ENCODE peak calls at places on chromosomes 13 and 19, in five cellular contexts. One of them, this sample, is unnamed.

GRCh38 chr19:5805465-5806132 is 732 bp downstream of the NRTN start:
- DNase-seq in stomach: peak
- DNase-seq in heart left ventricle: peak
- DNase-seq in GM06990: no peak
- DNase-seq in dorsolateral prefrontal cortex: no peak
- DNase-seq in this sample: peak

GRCh38 chr13:112729408-112729807 is 39.6 kb downstream of the ATP11A start:
- DNase-seq in heart left ventricle: peak
- DNase-seq in stomach: peak
- DNase-seq in GM06990: no peak
- DNase-seq in dorsolateral prefrontal cortex: no peak
- DNase-seq in this sample: no peak

GRCh38 chr13:20518652-20519051 is 7.0 kb downstream of the CRYL1 start:
- DNase-seq in stomach: no peak
- DNase-seq in heart left ventricle: no peak
- DNase-seq in dorsolateral prefrontal cortex: no peak
- DNase-seq in GM06990: no peak
- DNase-seq in this sample: no peak

GRCh38 chr13:112705286-112705685 is 15.4 kb downstream of the ATP11A start:
- DNase-seq in stomach: peak
- DNase-seq in heart left ventricle: no peak
- DNase-seq in GM06990: no peak
- DNase-seq in dorsolateral prefrontal cortex: no peak
- DNase-seq in this sample: no peak

GRCh38 chr13:89163081-89163480 is 1491.9 kb downstream of the SLITRK5 start:
- DNase-seq in heart left ventricle: no peak
- DNase-seq in dorsolateral prefrontal cortex: peak
- DNase-seq in GM06990: no peak
- DNase-seq in stomach: no peak
- DNase-seq in this sample: no peak

GRCh38 chr13:110114351-110114750 is 192.6 kb downstream of the COL4A1 start:
- DNase-seq in dorsolateral prefrontal cortex: no peak
- DNase-seq in GM06990: no peak
- DNase-seq in stomach: no peak
- DNase-seq in heart left ventricle: no peak
- DNase-seq in this sample: peak

GRCh38 chr13:52061587-52061986 is 37.1 kb downstream of the UTP14C start:
- DNase-seq in heart left ventricle: no peak
- DNase-seq in dorsolateral prefrontal cortex: no peak
- DNase-seq in stomach: no peak
- DNase-seq in GM06990: no peak
- DNase-seq in this sample: no peak

GRCh38 chr13:44132710-44133109 is 240.9 kb upstream of the SERP2 start:
- DNase-seq in GM06990: no peak
- DNase-seq in stomach: peak
- DNase-seq in heart left ventricle: peak
- DNase-seq in dorsolateral prefrontal cortex: no peak
- DNase-seq in this sample: peak

GRCh38 chr19:38734426-38735256 is 9.6 kb downstream of the CAPN12 start:
- DNase-seq in heart left ventricle: no peak
- DNase-seq in GM06990: peak
- DNase-seq in dorsolateral prefrontal cortex: no peak
- DNase-seq in stomach: peak
- DNase-seq in this sample: peak

GRCh38 chr19:39557791-39558622 is 18.0 kb upstream of the EID2 start:
- DNase-seq in stomach: no peak
- DNase-seq in GM06990: peak
- DNase-seq in dorsolateral prefrontal cortex: no peak
- DNase-seq in heart left ventricle: no peak
- DNase-seq in this sample: no peak

GRCh38 chr13:72255908-72256307 is 388.9 kb upstream of the DACH1 start:
- DNase-seq in GM06990: no peak
- DNase-seq in stomach: no peak
- DNase-seq in heart left ventricle: no peak
- DNase-seq in dorsolateral prefrontal cortex: no peak
- DNase-seq in this sample: peak

GRCh38 chr13:20397896-20398295 is 127.8 kb downstream of the CRYL1 start:
- DNase-seq in GM06990: no peak
- DNase-seq in heart left ventricle: no peak
- DNase-seq in dorsolateral prefrontal cortex: no peak
- DNase-seq in stomach: peak
- DNase-seq in this sample: no peak

GRCh38 chr13:99977334-99977911 is 4.2 kb upstream of the ZIC2 start:
- DNase-seq in dorsolateral prefrontal cortex: no peak
- DNase-seq in stomach: no peak
- DNase-seq in GM06990: no peak
- DNase-seq in heart left ventricle: no peak
- DNase-seq in this sample: no peak

GRCh38 chr19:34402074-34402600 is 2.1 kb upstream of the PDCD2L start:
- DNase-seq in heart left ventricle: no peak
- DNase-seq in dorsolateral prefrontal cortex: no peak
- DNase-seq in stomach: peak
- DNase-seq in GM06990: no peak
- DNase-seq in this sample: no peak

GRCh38 chr13:51826606-51827005 is 18.4 kb downstream of the TMEM272 start:
- DNase-seq in stomach: no peak
- DNase-seq in heart left ventricle: peak
- DNase-seq in dorsolateral prefrontal cortex: peak
- DNase-seq in GM06990: no peak
- DNase-seq in this sample: no peak

GRCh38 chr19:38028913-38029565 is 122.0 kb downstream of the SIPA1L3 start:
- DNase-seq in dorsolateral prefrontal cortex: no peak
- DNase-seq in stomach: no peak
- DNase-seq in heart left ventricle: no peak
- DNase-seq in GM06990: no peak
- DNase-seq in this sample: no peak

GRCh38 chr13:80117515-80117914 is 223.4 kb downstream of the SPRY2 start:
- DNase-seq in stomach: no peak
- DNase-seq in dorsolateral prefrontal cortex: no peak
- DNase-seq in GM06990: no peak
- DNase-seq in heart left ventricle: no peak
- DNase-seq in this sample: no peak

GRCh38 chr13:28497143-28497876 is 2.4 kb upstream of the FLT1 start:
- DNase-seq in dorsolateral prefrontal cortex: no peak
- DNase-seq in stomach: no peak
- DNase-seq in heart left ventricle: no peak
- DNase-seq in GM06990: no peak
- DNase-seq in this sample: no peak

GRCh38 chr19:4557186-4557970 is 2.1 kb downstream of the SEMA6B start:
- DNase-seq in dorsolateral prefrontal cortex: no peak
- DNase-seq in GM06990: no peak
- DNase-seq in stomach: no peak
- DNase-seq in heart left ventricle: no peak
- DNase-seq in this sample: no peak
- TF ChIP-seq CTCF in dorsolateral prefrontal cortex: no peak
- TF ChIP-seq CTCF in GM06990: peak
- TF ChIP-seq CTCF in stomach: no peak
- TF ChIP-seq CTCF in heart left ventricle: no peak
- TF ChIP-seq CTCF in this sample: no peak

GRCh38 chr13:73708393-73708985 is 425.7 kb downstream of the KLF12 start:
- DNase-seq in dorsolateral prefrontal cortex: peak
- DNase-seq in GM06990: peak
- DNase-seq in stomach: peak
- DNase-seq in heart left ventricle: no peak
- DNase-seq in this sample: peak
- TF ChIP-seq CTCF in dorsolateral prefrontal cortex: peak
- TF ChIP-seq CTCF in GM06990: peak
- TF ChIP-seq CTCF in stomach: peak
- TF ChIP-seq CTCF in heart left ventricle: peak
- TF ChIP-seq CTCF in this sample: peak

GRCh38 chr13:67075239-67075638 is 154.9 kb downstream of the PCDH9 start:
- DNase-seq in stomach: no peak
- DNase-seq in GM06990: no peak
- DNase-seq in dorsolateral prefrontal cortex: no peak
- DNase-seq in heart left ventricle: no peak
- DNase-seq in this sample: peak
- TF ChIP-seq CTCF in stomach: no peak
- TF ChIP-seq CTCF in GM06990: no peak
- TF ChIP-seq CTCF in dorsolateral prefrontal cortex: peak
- TF ChIP-seq CTCF in heart left ventricle: no peak
- TF ChIP-seq CTCF in this sample: peak

DNA sequence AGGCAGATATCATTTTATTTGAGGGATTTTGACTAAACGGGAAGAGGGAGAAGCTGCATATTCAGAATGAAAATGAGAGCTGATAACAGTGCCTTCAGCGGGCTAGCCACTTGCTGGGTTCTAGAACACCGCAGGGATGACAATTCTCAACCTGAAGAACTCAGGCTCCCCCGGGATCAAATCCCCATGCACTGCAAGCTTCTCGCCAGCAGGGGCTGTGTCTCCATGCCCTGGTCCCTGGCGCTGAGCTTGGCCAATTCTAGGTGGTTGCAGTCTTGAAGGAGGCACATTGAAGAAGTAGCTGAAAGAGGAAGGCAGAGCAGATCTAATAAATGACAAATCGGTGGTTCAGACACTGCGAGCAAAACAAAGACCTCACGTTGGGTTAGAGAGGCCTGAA is 128.7 kb downstream of the UQCRFS1 start:
- DNase-seq in heart left ventricle: no peak
- DNase-seq in GM06990: no peak
- DNase-seq in dorsolateral prefrontal cortex: no peak
- DNase-seq in stomach: no peak
- DNase-seq in this sample: peak
- TF ChIP-seq CTCF in heart left ventricle: no peak
- TF ChIP-seq CTCF in GM06990: peak
- TF ChIP-seq CTCF in dorsolateral prefrontal cortex: no peak
- TF ChIP-seq CTCF in stomach: no peak
- TF ChIP-seq CTCF in this sample: peak

GRCh38 chr13:85261757-85262346 is 537.4 kb downstream of the SLITRK6 start:
- DNase-seq in dorsolateral prefrontal cortex: no peak
- DNase-seq in GM06990: no peak
- DNase-seq in stomach: no peak
- DNase-seq in heart left ventricle: no peak
- DNase-seq in this sample: no peak
- TF ChIP-seq CTCF in dorsolateral prefrontal cortex: peak
- TF ChIP-seq CTCF in GM06990: no peak
- TF ChIP-seq CTCF in stomach: peak
- TF ChIP-seq CTCF in heart left ventricle: no peak
- TF ChIP-seq CTCF in this sample: peak

GRCh38 chr13:40813662-40814454 is 24.4 kb downstream of the SLC25A15 start:
- DNase-seq in dorsolateral prefrontal cortex: no peak
- DNase-seq in heart left ventricle: no peak
- DNase-seq in stomach: no peak
- DNase-seq in GM06990: peak
- DNase-seq in this sample: peak
- TF ChIP-seq CTCF in dorsolateral prefrontal cortex: no peak
- TF ChIP-seq CTCF in heart left ventricle: peak
- TF ChIP-seq CTCF in stomach: peak
- TF ChIP-seq CTCF in GM06990: peak
- TF ChIP-seq CTCF in this sample: peak

GRCh38 chr19:47414469-47414868 is 4.9 kb downstream of the MEIS3 start:
- DNase-seq in stomach: no peak
- DNase-seq in heart left ventricle: no peak
- DNase-seq in GM06990: no peak
- DNase-seq in dorsolateral prefrontal cortex: no peak
- DNase-seq in this sample: no peak
- TF ChIP-seq CTCF in stomach: no peak
- TF ChIP-seq CTCF in heart left ventricle: no peak
- TF ChIP-seq CTCF in GM06990: peak
- TF ChIP-seq CTCF in dorsolateral prefrontal cortex: no peak
- TF ChIP-seq CTCF in this sample: no peak

GRCh38 chr13:101545521-101545920 is 93.0 kb downstream of the ITGBL1 start:
- DNase-seq in stomach: no peak
- DNase-seq in GM06990: no peak
- DNase-seq in dorsolateral prefrontal cortex: no peak
- DNase-seq in heart left ventricle: no peak
- DNase-seq in this sample: peak
- TF ChIP-seq CTCF in stomach: no peak
- TF ChIP-seq CTCF in GM06990: no peak
- TF ChIP-seq CTCF in dorsolateral prefrontal cortex: no peak
- TF ChIP-seq CTCF in heart left ventricle: peak
- TF ChIP-seq CTCF in this sample: peak

GRCh38 chr19:49431330-49431749 is 6.2 kb downstream of the GFY start:
- DNase-seq in dorsolateral prefrontal cortex: no peak
- DNase-seq in heart left ventricle: no peak
- DNase-seq in GM06990: no peak
- DNase-seq in stomach: no peak
- DNase-seq in this sample: no peak

GRCh38 chr19:49432141-49433073 is 7.2 kb downstream of the GFY start:
- DNase-seq in dorsolateral prefrontal cortex: no peak
- DNase-seq in GM06990: no peak
- DNase-seq in heart left ventricle: no peak
- DNase-seq in stomach: no peak
- DNase-seq in this sample: no peak

GRCh38 chr19:49430678-49431329 is 5.6 kb downstream of the GFY start:
- DNase-seq in dorsolateral prefrontal cortex: no peak
- DNase-seq in GM06990: no peak
- DNase-seq in heart left ventricle: no peak
- DNase-seq in stomach: no peak
- DNase-seq in this sample: no peak

GRCh38 chr19:49428547-49429451 is 3.6 kb downstream of the GFY start:
- DNase-seq in stomach: no peak
- DNase-seq in dorsolateral prefrontal cortex: no peak
- DNase-seq in heart left ventricle: no peak
- DNase-seq in GM06990: no peak
- DNase-seq in this sample: no peak

GRCh38 chr19:49430172-49430677 is 5.0 kb downstream of the GFY start:
- DNase-seq in stomach: no peak
- DNase-seq in dorsolateral prefrontal cortex: no peak
- DNase-seq in heart left ventricle: no peak
- DNase-seq in GM06990: no peak
- DNase-seq in this sample: no peak
- TF ChIP-seq CTCF in stomach: no peak
- TF ChIP-seq CTCF in dorsolateral prefrontal cortex: no peak
- TF ChIP-seq CTCF in heart left ventricle: no peak
- TF ChIP-seq CTCF in GM06990: no peak
- TF ChIP-seq CTCF in this sample: no peak